ENCODE peak calls at places on chromosome 21, in seven cellular contexts. One of them, this sample, is unnamed.

GRCh38 chr21:16590186-16590585 is 860.4 kb downstream of the USP25 start:
- DNase-seq in CD8-positive, alpha-beta memory T cell: no peak
- DNase-seq in RWPE1: no peak
- DNase-seq in uterus: no peak
- DNase-seq in fibroblast of lung: no peak
- DNase-seq in pancreas: no peak
- DNase-seq in small intestine: no peak
- DNase-seq in this sample: no peak

GRCh38 chr21:29718081-29718815 is 221.5 kb downstream of the GRIK1 start:
- DNase-seq in CD8-positive, alpha-beta memory T cell: no peak
- DNase-seq in RWPE1: peak
- DNase-seq in uterus: no peak
- DNase-seq in fibroblast of lung: peak
- DNase-seq in pancreas: no peak
- DNase-seq in small intestine: no peak
- DNase-seq in this sample: no peak

GRCh38 chr21:29851611-29852010 is 88.2 kb downstream of the GRIK1 start:
- DNase-seq in CD8-positive, alpha-beta memory T cell: no peak
- DNase-seq in RWPE1: no peak
- DNase-seq in uterus: no peak
- DNase-seq in fibroblast of lung: no peak
- DNase-seq in pancreas: no peak
- DNase-seq in small intestine: no peak
- DNase-seq in this sample: no peak

GRCh38 chr21:33976082-33976979 is 60.7 kb upstream of the ATP5PO start:
- DNase-seq in CD8-positive, alpha-beta memory T cell: peak
- DNase-seq in RWPE1: peak
- DNase-seq in uterus: peak
- DNase-seq in fibroblast of lung: peak
- DNase-seq in pancreas: no peak
- DNase-seq in small intestine: no peak
- DNase-seq in this sample: no peak

GRCh38 chr21:22927469-22927868 is 1929.3 kb downstream of the NCAM2 start:
- DNase-seq in CD8-positive, alpha-beta memory T cell: no peak
- DNase-seq in RWPE1: no peak
- DNase-seq in uterus: no peak
- DNase-seq in fibroblast of lung: no peak
- DNase-seq in pancreas: no peak
- DNase-seq in small intestine: no peak
- DNase-seq in this sample: no peak

GRCh38 chr21:45326834-45327457 is 39.3 kb upstream of the POFUT2 start:
- DNase-seq in CD8-positive, alpha-beta memory T cell: no peak
- DNase-seq in RWPE1: no peak
- DNase-seq in uterus: no peak
- DNase-seq in fibroblast of lung: no peak
- DNase-seq in pancreas: no peak
- DNase-seq in small intestine: no peak
- DNase-seq in this sample: no peak

GRCh38 chr21:27079807-27080206 is 112.9 kb upstream of the ADAMTS5 start:
- DNase-seq in CD8-positive, alpha-beta memory T cell: no peak
- DNase-seq in RWPE1: no peak
- DNase-seq in uterus: no peak
- DNase-seq in fibroblast of lung: no peak
- DNase-seq in pancreas: no peak
- DNase-seq in small intestine: no peak
- DNase-seq in this sample: no peak

GRCh38 chr21:46667191-46667734 is 31.8 kb downstream of the PRMT2 start:
- DNase-seq in CD8-positive, alpha-beta memory T cell: no peak
- DNase-seq in RWPE1: peak
- DNase-seq in uterus: no peak
- DNase-seq in fibroblast of lung: peak
- DNase-seq in pancreas: no peak
- DNase-seq in small intestine: no peak
- DNase-seq in this sample: no peak

GRCh38 chr21:35696644-35697043 is 363.7 kb downstream of the SETD4 start:
- DNase-seq in CD8-positive, alpha-beta memory T cell: no peak
- DNase-seq in RWPE1: no peak
- DNase-seq in uterus: no peak
- DNase-seq in fibroblast of lung: no peak
- DNase-seq in pancreas: no peak
- DNase-seq in small intestine: no peak
- DNase-seq in this sample: no peak

GRCh38 chr21:35254006-35254751 is 205.1 kb upstream of the RUNX1 start:
- DNase-seq in CD8-positive, alpha-beta memory T cell: no peak
- DNase-seq in RWPE1: no peak
- DNase-seq in uterus: no peak
- DNase-seq in fibroblast of lung: peak
- DNase-seq in pancreas: no peak
- DNase-seq in small intestine: peak
- DNase-seq in this sample: no peak

GRCh38 chr21:35484856-35485255 is 435.8 kb upstream of the RUNX1 start:
- DNase-seq in CD8-positive, alpha-beta memory T cell: no peak
- DNase-seq in RWPE1: no peak
- DNase-seq in uterus: no peak
- DNase-seq in fibroblast of lung: no peak
- DNase-seq in pancreas: no peak
- DNase-seq in small intestine: no peak
- DNase-seq in this sample: no peak

GRCh38 chr21:34086887-34087306 is 13.5 kb downstream of the MRPS6 start:
- DNase-seq in CD8-positive, alpha-beta memory T cell: peak
- DNase-seq in RWPE1: no peak
- DNase-seq in uterus: no peak
- DNase-seq in fibroblast of lung: no peak
- DNase-seq in pancreas: no peak
- DNase-seq in small intestine: no peak
- DNase-seq in this sample: no peak

GRCh38 chr21:28337319-28337718 is 655.4 kb downstream of the LTN1 start:
- DNase-seq in CD8-positive, alpha-beta memory T cell: no peak
- DNase-seq in RWPE1: peak
- DNase-seq in uterus: no peak
- DNase-seq in fibroblast of lung: peak
- DNase-seq in pancreas: no peak
- DNase-seq in small intestine: peak
- DNase-seq in this sample: no peak

GRCh38 chr21:21434944-21435343 is 436.7 kb downstream of the NCAM2 start:
- DNase-seq in CD8-positive, alpha-beta memory T cell: no peak
- DNase-seq in RWPE1: no peak
- DNase-seq in uterus: no peak
- DNase-seq in fibroblast of lung: no peak
- DNase-seq in pancreas: no peak
- DNase-seq in small intestine: no peak
- DNase-seq in this sample: no peak

GRCh38 chr21:38811257-38811656 is 5.5 kb downstream of the ETS2 start:
- DNase-seq in CD8-positive, alpha-beta memory T cell: no peak
- DNase-seq in RWPE1: peak
- DNase-seq in uterus: no peak
- DNase-seq in fibroblast of lung: peak
- DNase-seq in pancreas: no peak
- DNase-seq in small intestine: no peak
- DNase-seq in this sample: no peak

GRCh38 chr21:16968436-16968835 is 544.4 kb upstream of the CXADR start:
- DNase-seq in CD8-positive, alpha-beta memory T cell: no peak
- DNase-seq in RWPE1: no peak
- DNase-seq in uterus: no peak
- DNase-seq in fibroblast of lung: no peak
- DNase-seq in pancreas: no peak
- DNase-seq in small intestine: no peak
- DNase-seq in this sample: no peak

GRCh38 chr21:25396135-25396711 is 211.1 kb downstream of the MRPL39 start:
- DNase-seq in CD8-positive, alpha-beta memory T cell: peak
- DNase-seq in RWPE1: no peak
- DNase-seq in uterus: no peak
- DNase-seq in fibroblast of lung: no peak
- DNase-seq in pancreas: no peak
- DNase-seq in small intestine: no peak
- DNase-seq in this sample: no peak

GRCh38 chr21:32829504-32829903 is 57.9 kb upstream of the PAXBP1 start:
- DNase-seq in CD8-positive, alpha-beta memory T cell: no peak
- DNase-seq in RWPE1: no peak
- DNase-seq in uterus: no peak
- DNase-seq in fibroblast of lung: no peak
- DNase-seq in pancreas: no peak
- DNase-seq in small intestine: no peak
- DNase-seq in this sample: no peak
- H3K27ac ChIP-seq in CD8-positive, alpha-beta memory T cell: no peak
- H3K27ac ChIP-seq in RWPE1: no peak
- H3K27ac ChIP-seq in uterus: no peak
- H3K27ac ChIP-seq in fibroblast of lung: no peak
- H3K27ac ChIP-seq in pancreas: no peak
- H3K27ac ChIP-seq in small intestine: no peak
- H3K27ac ChIP-seq in this sample: no peak

DNA sequence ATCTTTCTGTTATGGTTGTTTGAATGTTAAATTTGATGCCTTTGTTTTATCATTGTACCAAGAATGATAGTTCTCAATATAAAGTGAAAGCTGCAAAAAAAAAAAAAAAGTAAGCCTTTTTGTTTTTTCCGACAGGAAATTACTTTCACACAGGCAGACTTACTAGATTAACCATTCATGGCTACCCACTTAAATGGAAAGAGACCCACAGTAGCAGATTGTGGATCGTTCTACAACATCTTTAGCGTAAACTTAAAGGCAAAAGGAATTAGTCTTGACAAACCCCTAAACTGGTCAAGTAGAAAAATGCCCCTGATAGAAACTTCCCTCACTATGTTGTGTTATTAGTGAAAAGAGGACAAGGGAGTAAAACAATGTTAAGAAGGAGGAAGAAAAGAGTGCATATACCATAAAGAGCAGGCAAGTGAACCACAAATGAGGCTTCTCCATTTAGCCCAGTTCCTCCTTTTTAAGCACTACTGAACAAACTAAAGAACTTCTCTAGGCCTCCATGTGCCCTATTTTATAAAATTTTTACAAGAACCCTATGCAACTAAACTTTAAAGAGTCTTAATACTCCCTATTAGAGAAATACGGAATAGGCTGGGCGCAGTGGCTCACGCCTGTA is 1560.4 kb downstream of the MRPL39 start:
- DNase-seq in CD8-positive, alpha-beta memory T cell: no peak
- DNase-seq in RWPE1: no peak
- DNase-seq in uterus: no peak
- DNase-seq in fibroblast of lung: no peak
- DNase-seq in pancreas: no peak
- DNase-seq in small intestine: no peak
- DNase-seq in this sample: no peak
- H3K27ac ChIP-seq in CD8-positive, alpha-beta memory T cell: no peak
- H3K27ac ChIP-seq in RWPE1: no peak
- H3K27ac ChIP-seq in uterus: no peak
- H3K27ac ChIP-seq in fibroblast of lung: no peak
- H3K27ac ChIP-seq in pancreas: no peak
- H3K27ac ChIP-seq in small intestine: no peak
- H3K27ac ChIP-seq in this sample: no peak

DNA sequence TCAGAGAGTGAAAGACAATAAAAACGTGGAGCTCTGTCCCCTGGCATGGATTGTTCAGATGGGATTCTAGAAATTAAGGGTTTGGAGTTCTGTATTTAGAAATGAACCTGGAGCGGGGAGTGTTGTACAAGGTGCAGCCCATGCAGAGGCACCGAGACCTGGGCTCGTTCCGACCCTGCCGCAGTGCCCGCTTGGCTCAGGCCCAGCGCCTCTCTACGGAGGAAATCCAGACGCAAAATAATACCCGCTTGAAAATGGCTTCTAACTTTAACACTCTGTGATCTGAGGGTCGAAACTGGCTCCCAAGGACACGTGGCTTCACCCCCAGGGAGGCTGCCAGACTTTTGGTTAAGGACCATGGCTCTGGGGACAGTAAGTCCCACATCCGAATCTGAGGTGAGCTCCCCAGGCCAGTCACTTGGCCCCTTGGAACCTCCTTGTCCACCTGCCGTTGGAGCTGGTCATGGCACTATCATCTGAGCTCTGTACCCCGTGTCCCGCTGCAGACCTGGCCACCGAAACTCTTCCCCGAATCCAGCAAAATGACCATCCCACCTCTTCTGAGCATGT is 68.5 kb upstream of the FAM3B start:
- DNase-seq in CD8-positive, alpha-beta memory T cell: no peak
- DNase-seq in RWPE1: no peak
- DNase-seq in uterus: no peak
- DNase-seq in fibroblast of lung: no peak
- DNase-seq in pancreas: no peak
- DNase-seq in small intestine: no peak
- DNase-seq in this sample: no peak
- H3K27ac ChIP-seq in CD8-positive, alpha-beta memory T cell: no peak
- H3K27ac ChIP-seq in RWPE1: no peak
- H3K27ac ChIP-seq in uterus: no peak
- H3K27ac ChIP-seq in fibroblast of lung: no peak
- H3K27ac ChIP-seq in pancreas: peak
- H3K27ac ChIP-seq in small intestine: peak
- H3K27ac ChIP-seq in this sample: no peak

DNA sequence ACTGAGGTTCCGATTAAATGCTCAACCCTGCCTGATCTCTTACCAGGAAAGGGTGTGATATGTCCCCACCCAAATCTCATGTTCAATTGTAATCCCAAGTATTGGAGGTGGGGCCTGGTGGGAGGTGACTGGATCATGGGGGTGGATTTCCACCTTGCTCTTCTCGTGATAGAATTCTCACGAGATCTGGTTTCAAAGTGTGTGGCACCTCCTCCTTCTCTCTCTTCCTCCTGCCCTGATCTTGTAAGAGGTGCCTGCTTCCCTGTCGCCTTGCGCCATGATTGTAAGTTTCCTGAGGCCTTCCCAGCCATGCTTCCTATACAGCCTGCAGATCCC is 34.9 kb downstream of the RSPH1 start:
- DNase-seq in CD8-positive, alpha-beta memory T cell: no peak
- DNase-seq in RWPE1: no peak
- DNase-seq in uterus: no peak
- DNase-seq in fibroblast of lung: no peak
- DNase-seq in pancreas: no peak
- DNase-seq in small intestine: peak
- DNase-seq in this sample: no peak
- H3K27ac ChIP-seq in CD8-positive, alpha-beta memory T cell: no peak
- H3K27ac ChIP-seq in RWPE1: no peak
- H3K27ac ChIP-seq in uterus: no peak
- H3K27ac ChIP-seq in fibroblast of lung: no peak
- H3K27ac ChIP-seq in pancreas: no peak
- H3K27ac ChIP-seq in small intestine: peak
- H3K27ac ChIP-seq in this sample: no peak

DNA sequence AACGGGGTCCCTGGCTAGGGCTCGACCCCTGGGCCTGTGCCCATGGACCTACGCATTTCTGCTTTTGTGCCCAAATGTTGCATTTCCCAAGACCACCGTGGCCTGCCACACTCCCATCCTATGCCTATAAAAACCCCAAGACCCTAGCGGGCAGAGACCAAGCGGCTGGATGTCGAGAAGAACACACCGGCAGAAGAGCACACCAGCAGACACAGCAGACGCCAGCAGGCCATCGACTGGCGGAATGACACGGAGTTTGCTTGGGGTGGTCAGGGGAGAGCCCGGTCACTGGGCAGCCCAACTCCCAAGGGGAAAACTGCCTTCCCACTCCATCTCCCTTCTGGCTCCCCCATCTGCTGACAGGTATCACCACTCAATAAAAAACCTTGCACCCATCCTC is 4.4 kb downstream of the TCP10L start:
- DNase-seq in CD8-positive, alpha-beta memory T cell: no peak
- DNase-seq in RWPE1: no peak
- DNase-seq in uterus: no peak
- DNase-seq in fibroblast of lung: no peak
- DNase-seq in pancreas: no peak
- DNase-seq in small intestine: no peak
- DNase-seq in this sample: no peak
- H3K27ac ChIP-seq in CD8-positive, alpha-beta memory T cell: no peak
- H3K27ac ChIP-seq in RWPE1: no peak
- H3K27ac ChIP-seq in uterus: no peak
- H3K27ac ChIP-seq in fibroblast of lung: no peak
- H3K27ac ChIP-seq in pancreas: no peak
- H3K27ac ChIP-seq in small intestine: no peak
- H3K27ac ChIP-seq in this sample: no peak